ENCODE peak calls at places on chromosomes 4 and X, in seven cellular contexts. One of them, this sample, is unnamed.

GRCh38 chr4:167021545-167022155 is 212.6 kb downstream of the SPOCK3 start:
- DNase-seq in ascending aorta: no peak
- DNase-seq in GM12865: peak
- DNase-seq in uterus: peak
- DNase-seq in left ventricle myocardium inferior: peak
- DNase-seq in HFFc6: peak
- DNase-seq in heart right ventricle: peak
- DNase-seq in this sample: peak

GRCh38 chr4:152719856-152720556 is 40.2 kb upstream of the TMEM154 start:
- DNase-seq in ascending aorta: no peak
- DNase-seq in GM12865: no peak
- DNase-seq in uterus: no peak
- DNase-seq in left ventricle myocardium inferior: no peak
- DNase-seq in HFFc6: no peak
- DNase-seq in heart right ventricle: no peak
- DNase-seq in this sample: no peak

GRCh38 chr4:74517996-74518395 is 73.1 kb downstream of the AREG start:
- DNase-seq in ascending aorta: no peak
- DNase-seq in GM12865: no peak
- DNase-seq in uterus: no peak
- DNase-seq in left ventricle myocardium inferior: no peak
- DNase-seq in HFFc6: no peak
- DNase-seq in heart right ventricle: no peak
- DNase-seq in this sample: no peak

GRCh38 chr4:74768857-74769525 is 25.3 kb downstream of the BTC start:
- DNase-seq in ascending aorta: no peak
- DNase-seq in GM12865: peak
- DNase-seq in uterus: no peak
- DNase-seq in left ventricle myocardium inferior: no peak
- DNase-seq in HFFc6: peak
- DNase-seq in heart right ventricle: no peak
- DNase-seq in this sample: no peak

GRCh38 chr4:122412547-122412946 is 33.7 kb downstream of the ADAD1 start:
- DNase-seq in ascending aorta: no peak
- DNase-seq in GM12865: peak
- DNase-seq in uterus: no peak
- DNase-seq in left ventricle myocardium inferior: no peak
- DNase-seq in HFFc6: no peak
- DNase-seq in heart right ventricle: no peak
- DNase-seq in this sample: no peak

GRCh38 chr4:74618659-74619058 is 173.7 kb downstream of the AREG start:
- DNase-seq in ascending aorta: no peak
- DNase-seq in GM12865: no peak
- DNase-seq in uterus: no peak
- DNase-seq in left ventricle myocardium inferior: no peak
- DNase-seq in HFFc6: peak
- DNase-seq in heart right ventricle: no peak
- DNase-seq in this sample: no peak

GRCh38 chr4:48778431-48779094 is 1.5 kb downstream of the FRYL start:
- DNase-seq in ascending aorta: no peak
- DNase-seq in GM12865: no peak
- DNase-seq in uterus: no peak
- DNase-seq in left ventricle myocardium inferior: no peak
- DNase-seq in HFFc6: peak
- DNase-seq in heart right ventricle: no peak
- DNase-seq in this sample: no peak

GRCh38 chr4:113349400-113349799 is 299.9 kb downstream of the ANK2 start:
- DNase-seq in ascending aorta: no peak
- DNase-seq in GM12865: no peak
- DNase-seq in uterus: no peak
- DNase-seq in left ventricle myocardium inferior: no peak
- DNase-seq in HFFc6: no peak
- DNase-seq in heart right ventricle: no peak
- DNase-seq in this sample: no peak

GRCh38 chrX:397575-397974 is 10.9 kb upstream of the PPP2R3B start:
- DNase-seq in ascending aorta: no peak
- DNase-seq in GM12865: no peak
- DNase-seq in uterus: no peak
- DNase-seq in left ventricle myocardium inferior: peak
- DNase-seq in HFFc6: peak
- DNase-seq in heart right ventricle: peak
- DNase-seq in this sample: peak

GRCh38 chr4:69730002-69730401 is 30.4 kb downstream of the SULT1B1 start:
- DNase-seq in ascending aorta: no peak
- DNase-seq in GM12865: no peak
- DNase-seq in uterus: no peak
- DNase-seq in left ventricle myocardium inferior: no peak
- DNase-seq in HFFc6: no peak
- DNase-seq in heart right ventricle: no peak
- DNase-seq in this sample: no peak

GRCh38 chr4:55184600-55185523 is 59.5 kb upstream of the KDR start:
- DNase-seq in ascending aorta: no peak
- DNase-seq in GM12865: peak
- DNase-seq in uterus: peak
- DNase-seq in left ventricle myocardium inferior: peak
- DNase-seq in HFFc6: no peak
- DNase-seq in heart right ventricle: no peak
- DNase-seq in this sample: no peak

GRCh38 chrX:69285881-69286545 is 120.8 kb upstream of the PJA1 start:
- DNase-seq in ascending aorta: no peak
- DNase-seq in GM12865: peak
- DNase-seq in uterus: peak
- DNase-seq in left ventricle myocardium inferior: peak
- DNase-seq in HFFc6: no peak
- DNase-seq in heart right ventricle: peak
- DNase-seq in this sample: no peak

GRCh38 chrX:153446636-153446936 is 730 bp upstream of the TREX2 start:
- DNase-seq in ascending aorta: no peak
- DNase-seq in GM12865: no peak
- DNase-seq in uterus: no peak
- DNase-seq in left ventricle myocardium inferior: no peak
- DNase-seq in HFFc6: no peak
- DNase-seq in heart right ventricle: no peak
- DNase-seq in this sample: no peak

GRCh38 chrX:123084797-123085196 is 99.3 kb upstream of the GRIA3 start:
- DNase-seq in ascending aorta: no peak
- DNase-seq in GM12865: no peak
- DNase-seq in uterus: no peak
- DNase-seq in left ventricle myocardium inferior: no peak
- DNase-seq in HFFc6: peak
- DNase-seq in heart right ventricle: no peak
- DNase-seq in this sample: no peak

GRCh38 chr4:70583952-70584834 is 7.9 kb upstream of the AMBN start:
- DNase-seq in ascending aorta: no peak
- DNase-seq in GM12865: no peak
- DNase-seq in uterus: no peak
- DNase-seq in left ventricle myocardium inferior: no peak
- DNase-seq in HFFc6: no peak
- DNase-seq in heart right ventricle: no peak
- DNase-seq in this sample: no peak

GRCh38 chr4:7650606-7651400 is 216.1 kb upstream of the PSAPL1 start:
- DNase-seq in ascending aorta: no peak
- DNase-seq in GM12865: no peak
- DNase-seq in uterus: no peak
- DNase-seq in left ventricle myocardium inferior: no peak
- DNase-seq in HFFc6: no peak
- DNase-seq in heart right ventricle: no peak
- DNase-seq in this sample: no peak
- TF ChIP-seq CTCF in ascending aorta: no peak
- TF ChIP-seq CTCF in GM12865: no peak
- TF ChIP-seq CTCF in uterus: no peak
- TF ChIP-seq CTCF in left ventricle myocardium inferior: no peak
- TF ChIP-seq CTCF in HFFc6: no peak
- TF ChIP-seq CTCF in heart right ventricle: no peak
- TF ChIP-seq CTCF in this sample: no peak

GRCh38 chr4:120922390-120923200 is at the start of gene PRDM5:
- DNase-seq in ascending aorta: no peak
- DNase-seq in GM12865: no peak
- DNase-seq in uterus: peak
- DNase-seq in left ventricle myocardium inferior: peak
- DNase-seq in HFFc6: peak
- DNase-seq in heart right ventricle: peak
- DNase-seq in this sample: peak
- TF ChIP-seq CTCF in ascending aorta: no peak
- TF ChIP-seq CTCF in GM12865: no peak
- TF ChIP-seq CTCF in uterus: no peak
- TF ChIP-seq CTCF in left ventricle myocardium inferior: peak
- TF ChIP-seq CTCF in HFFc6: peak
- TF ChIP-seq CTCF in heart right ventricle: no peak
- TF ChIP-seq CTCF in this sample: peak

DNA sequence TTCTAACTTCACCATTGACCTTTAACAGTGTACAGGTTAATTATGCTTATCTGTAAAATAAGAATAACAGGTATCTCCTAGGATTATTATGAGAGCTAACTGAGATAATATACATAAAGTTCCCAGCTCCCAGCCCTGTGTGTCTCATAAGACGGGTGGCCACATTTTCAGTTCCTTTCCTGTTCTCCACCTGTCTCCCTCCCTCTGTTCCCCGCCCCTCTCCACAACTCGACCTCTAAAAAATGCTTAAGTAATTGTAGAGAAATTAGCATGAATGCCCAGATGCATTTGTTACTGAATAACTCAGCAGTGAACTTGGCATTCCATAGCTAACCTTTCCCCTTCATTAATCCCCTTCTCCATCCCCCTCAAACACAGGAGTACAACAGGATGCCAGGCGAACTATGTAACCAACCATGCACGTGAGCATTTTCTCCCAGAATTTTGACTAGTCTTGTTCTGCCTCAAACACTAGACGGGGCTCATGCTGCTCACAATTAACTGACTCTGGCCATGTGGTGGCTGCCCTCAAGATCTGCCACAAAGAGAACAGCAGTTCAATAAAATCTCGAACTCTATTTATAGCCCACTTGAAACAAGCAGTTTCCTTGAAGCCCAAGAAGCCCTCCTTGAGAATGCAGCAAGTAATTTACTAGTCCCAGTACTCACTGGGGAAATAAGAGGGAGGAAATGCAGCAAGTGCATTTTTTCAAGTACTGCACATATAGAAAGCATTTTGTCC is 351.2 kb downstream of the ARHGAP24 start:
- DNase-seq in ascending aorta: no peak
- DNase-seq in GM12865: peak
- DNase-seq in uterus: no peak
- DNase-seq in left ventricle myocardium inferior: no peak
- DNase-seq in HFFc6: peak
- DNase-seq in heart right ventricle: no peak
- DNase-seq in this sample: peak
- TF ChIP-seq CTCF in ascending aorta: peak
- TF ChIP-seq CTCF in GM12865: peak
- TF ChIP-seq CTCF in uterus: no peak
- TF ChIP-seq CTCF in left ventricle myocardium inferior: peak
- TF ChIP-seq CTCF in HFFc6: peak
- TF ChIP-seq CTCF in heart right ventricle: peak
- TF ChIP-seq CTCF in this sample: peak

DNA sequence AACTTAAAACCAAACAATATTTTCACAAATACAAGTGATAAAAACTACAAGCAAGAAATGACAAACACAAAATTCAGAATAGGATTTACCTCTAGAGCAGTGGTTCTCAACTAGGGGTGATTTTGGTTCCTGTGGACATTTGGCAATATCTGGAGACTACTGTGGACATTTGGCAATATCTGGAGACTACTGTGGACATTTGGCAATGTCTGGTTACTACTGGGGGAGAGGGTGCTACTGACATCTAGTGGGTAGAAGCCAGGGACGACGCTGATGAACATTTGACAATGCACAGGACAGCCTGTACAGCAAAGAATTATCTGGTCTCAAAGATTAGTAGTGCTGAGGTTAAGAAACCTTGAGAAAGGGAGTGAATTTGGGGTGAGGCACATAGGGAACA is 169.8 kb downstream of the CLCN4 start:
- DNase-seq in ascending aorta: no peak
- DNase-seq in GM12865: peak
- DNase-seq in uterus: no peak
- DNase-seq in left ventricle myocardium inferior: no peak
- DNase-seq in HFFc6: no peak
- DNase-seq in heart right ventricle: no peak
- DNase-seq in this sample: peak
- TF ChIP-seq CTCF in ascending aorta: no peak
- TF ChIP-seq CTCF in GM12865: no peak
- TF ChIP-seq CTCF in uterus: peak
- TF ChIP-seq CTCF in left ventricle myocardium inferior: peak
- TF ChIP-seq CTCF in HFFc6: peak
- TF ChIP-seq CTCF in heart right ventricle: peak
- TF ChIP-seq CTCF in this sample: peak

GRCh38 chr4:182928061-182928460 is 10.9 kb upstream of the DCTD start:
- DNase-seq in ascending aorta: no peak
- DNase-seq in GM12865: peak
- DNase-seq in uterus: no peak
- DNase-seq in left ventricle myocardium inferior: no peak
- DNase-seq in HFFc6: no peak
- DNase-seq in heart right ventricle: no peak
- DNase-seq in this sample: no peak
- TF ChIP-seq CTCF in ascending aorta: no peak
- TF ChIP-seq CTCF in GM12865: peak
- TF ChIP-seq CTCF in uterus: no peak
- TF ChIP-seq CTCF in left ventricle myocardium inferior: peak
- TF ChIP-seq CTCF in HFFc6: peak
- TF ChIP-seq CTCF in heart right ventricle: no peak
- TF ChIP-seq CTCF in this sample: peak

DNA sequence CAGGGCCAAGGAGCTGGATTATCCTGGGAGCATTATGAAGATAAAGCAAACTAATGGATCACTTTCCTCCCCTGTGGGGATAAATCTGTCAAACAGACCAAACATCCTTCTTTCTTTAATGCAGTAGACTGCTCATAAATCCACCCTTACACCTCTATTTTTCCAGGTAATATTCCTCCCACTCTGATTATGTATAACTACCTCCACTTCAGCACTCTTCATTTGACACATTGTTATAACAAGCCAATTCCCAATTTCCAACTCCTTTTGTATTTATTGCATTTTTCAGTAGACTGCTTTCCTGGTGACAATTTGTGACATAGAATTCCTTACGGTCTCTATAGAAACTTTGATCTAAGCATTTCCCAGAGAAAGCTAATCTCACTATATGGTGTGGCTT is 115.0 kb upstream of the PRKG2 start:
- DNase-seq in ascending aorta: no peak
- DNase-seq in GM12865: no peak
- DNase-seq in uterus: no peak
- DNase-seq in left ventricle myocardium inferior: no peak
- DNase-seq in HFFc6: no peak
- DNase-seq in heart right ventricle: no peak
- DNase-seq in this sample: no peak
- TF ChIP-seq CTCF in ascending aorta: no peak
- TF ChIP-seq CTCF in GM12865: no peak
- TF ChIP-seq CTCF in uterus: no peak
- TF ChIP-seq CTCF in left ventricle myocardium inferior: no peak
- TF ChIP-seq CTCF in HFFc6: no peak
- TF ChIP-seq CTCF in heart right ventricle: no peak
- TF ChIP-seq CTCF in this sample: no peak

DNA sequence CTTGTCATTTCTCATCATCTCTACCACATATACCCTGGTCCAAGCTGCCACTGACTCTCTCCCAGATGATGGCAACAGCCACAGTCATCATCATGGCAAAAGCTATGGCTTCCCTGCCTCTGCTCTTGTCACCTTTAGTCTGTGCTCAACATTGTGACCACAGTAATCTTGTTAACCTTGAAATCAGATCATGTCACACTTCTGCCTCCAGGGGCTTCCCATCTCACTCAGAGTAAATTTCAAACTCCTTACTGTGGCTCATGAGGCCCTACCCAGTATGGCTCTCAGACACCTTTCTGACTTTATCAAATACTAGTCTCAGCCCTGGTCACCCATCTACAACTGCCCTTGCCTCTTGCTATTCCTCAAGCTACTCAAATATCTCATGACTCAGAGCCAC is 41.2 kb upstream of the STIM2 start:
- DNase-seq in ascending aorta: no peak
- DNase-seq in GM12865: peak
- DNase-seq in uterus: no peak
- DNase-seq in left ventricle myocardium inferior: no peak
- DNase-seq in HFFc6: no peak
- DNase-seq in heart right ventricle: no peak
- DNase-seq in this sample: no peak
- TF ChIP-seq CTCF in ascending aorta: no peak
- TF ChIP-seq CTCF in GM12865: no peak
- TF ChIP-seq CTCF in uterus: no peak
- TF ChIP-seq CTCF in left ventricle myocardium inferior: no peak
- TF ChIP-seq CTCF in HFFc6: no peak
- TF ChIP-seq CTCF in heart right ventricle: no peak
- TF ChIP-seq CTCF in this sample: no peak